ENCODE peak calls at places on chromosomes 5 and 9, in six cellular contexts. J is stimulated activated CD8-positive, alpha-beta memory T cell treated with anti-CD3 and anti-CD28 coated beads, Interleukin-15, amount 100 ng/mL, for 24 hours; P is NCI-H446; O is GM23338; N is HTR-8/SVneo; W is activated T-cell treated with anti-CD3 and anti-CD28 coated beads for 1 hour. T is an unnamed sample.

GRCh38 chr5:163727028-163727427 is 221.6 kb downstream of the MAT2B start:
- DNase-seq in J (no peak), P (no peak), O (no peak), N (no peak), W (no peak), T (no peak)

GRCh38 chr5:58392491-58392890 is 67.4 kb downstream of the PLK2 start:
- DNase-seq in J (no peak), P (no peak), O (no peak), N (no peak), W (no peak), T (no peak)

GRCh38 chr9:76560481-76560891 is 101.5 kb downstream of the GCNT1 start:
- DNase-seq in J (no peak), P (no peak), O (no peak), N (no peak), W (no peak), T (no peak)

GRCh38 chr5:103216137-103216536 is 42.4 kb upstream of the MACIR start:
- DNase-seq in J (no peak), P (no peak), O (no peak), N (no peak), W (no peak), T (no peak)

GRCh38 chr5:138459311-138459710 is 6.0 kb upstream of the EGR1 start:
- DNase-seq in J (peak; percentile 63), P (no peak), O (no peak), N (no peak), W (peak; percentile 73), T (peak; percentile 75)

GRCh38 chr9:92706218-92706940 is 36.4 kb upstream of the IPPK start:
- DNase-seq in J (no peak), P (peak; percentile 1), O (peak; percentile 81), N (no peak), W (no peak), T (no peak)

GRCh38 chr9:112032009-112032408 is 135.4 kb downstream of the UGCG start:
- DNase-seq in J (no peak), P (no peak), O (no peak), N (no peak), W (no peak), T (no peak)

GRCh38 chr5:138706655-138707480 is 46.4 kb upstream of the CTNNA1 start:
- DNase-seq in J (no peak), P (no peak), O (no peak), N (no peak), W (no peak), T (no peak)

GRCh38 chr5:156400542-156400941 is 73.6 kb downstream of the SGCD start:
- DNase-seq in J (no peak), P (no peak), O (no peak), N (no peak), W (no peak), T (no peak)

GRCh38 chr9:116074658-116075057 is 78.9 kb upstream of the PAPPA start:
- DNase-seq in J (no peak), P (no peak), O (no peak), N (no peak), W (no peak), T (no peak)

GRCh38 chr5:60522299-60522915 is 177.6 kb downstream of the DEPDC1B start:
- DNase-seq in J (no peak), P (no peak), O (no peak), N (no peak), W (no peak), T (peak; percentile 83)

GRCh38 chr5:64872044-64872443 is 103.3 kb downstream of the CWC27 start:
- DNase-seq in J (no peak), P (no peak), O (no peak), N (no peak), W (no peak), T (no peak)

GRCh38 chr9:5879419-5880181 is 11.1 kb upstream of the MLANA start:
- DNase-seq in J (no peak), P (no peak), O (peak; percentile 17), N (peak; percentile 76), W (no peak), T (no peak)

GRCh38 chr9:134335095-134335489 is 8.8 kb downstream of the RXRA start:
- DNase-seq in J (no peak), P (no peak), O (no peak), N (no peak), W (no peak), T (no peak)

GRCh38 chr5:115349001-115349817 is 52.8 kb upstream of the CCDC112 start:
- DNase-seq in J (no peak), P (peak; percentile 45), O (no peak), N (peak; percentile 64), W (no peak), T (no peak)

GRCh38 chr9:91837982-91838731 is 111.9 kb downstream of the ROR2 start:
- DNase-seq in J (no peak), P (peak; percentile 15), O (no peak), N (peak; percentile 67), W (no peak), T (no peak)

GRCh38 chr9:136859821-136860269 is 6.3 kb downstream of the EDF1 start:
- DNase-seq in J (no peak), P (no peak), O (no peak), N (no peak), W (no peak), T (no peak)

GRCh38 chr5:69450116-69450515 is 35.2 kb downstream of the MARVELD2 start:
- DNase-seq in J (no peak), P (no peak), O (no peak), N (peak; percentile 49), W (no peak), T (no peak)

GRCh38 chr5:124908603-124909451 is 162.4 kb upstream of the ZNF608 start:
- DNase-seq in J (no peak), P (peak; percentile 37), O (no peak), N (no peak), W (no peak), T (peak; percentile 66)

GRCh38 chr9:29214702-29215248 is 1641.5 kb upstream of the C9orf72 start:
- DNase-seq in J (no peak), P (peak; percentile 68), O (peak; percentile 59), N (no peak), W (no peak), T (no peak)

GRCh38 chr9:134359493-134360179 is 33.4 kb downstream of the RXRA start:
- DNase-seq in J (no peak), P (no peak), O (no peak), N (no peak), W (no peak), T (no peak)

GRCh38 chr9:76756273-76756650 is 8.0 kb upstream of the PCA3 start:
- DNase-seq in J (no peak), P (peak; percentile 19), O (peak; percentile 75), N (peak; percentile 7), W (no peak), T (no peak)